ENCODE peak calls at places on chromosomes 5 and 9, in five cellular contexts. N, M, D, Y and P are unnamed samples. For H3K4me1, the result is how much of the 10 kb centered on the place peaks cover.

GRCh38 chr5:96595300-96596090 is 66.7 kb upstream of the CAST start:
- DNase-seq in N (peak), M (no peak), D (no peak), Y (no peak), P (peak)

GRCh38 chr9:21994526-21994995 is at the start of gene CDKN2B-AS1:
- DNase-seq in N (peak), M (peak), D (peak), Y (no peak), P (peak)

GRCh38 chr5:89380635-89381034 is 497.7 kb upstream of the MEF2C start:
- DNase-seq in N (no peak), M (no peak), D (no peak), Y (no peak), P (no peak)

GRCh38 chr5:128693779-128694178 is 155.7 kb upstream of the FBN2 start:
- DNase-seq in N (peak), M (peak), D (no peak), Y (no peak), P (no peak)

GRCh38 chr9:112531666-112532282 is 45.1 kb downstream of the KIAA1958 start:
- DNase-seq in N (peak), M (peak), D (no peak), Y (no peak), P (no peak)

GRCh38 chr5:74903165-74903787 is 37.1 kb upstream of the FAM169A start:
- DNase-seq in N (peak), M (no peak), D (peak), Y (no peak), P (peak)

GRCh38 chr5:56816546-56817081 is 1.3 kb downstream of the MAP3K1 start:
- DNase-seq in N (peak), M (peak), D (peak), Y (peak), P (peak)

GRCh38 chr5:43215073-43215631 is 23.1 kb downstream of the NIM1K start:
- DNase-seq in N (no peak), M (no peak), D (peak), Y (no peak), P (no peak)

GRCh38 chr9:130732131-130732530 is 38.6 kb downstream of the EXOSC2 start:
- DNase-seq in N (peak), M (peak), D (no peak), Y (no peak), P (no peak)

GRCh38 chr5:56516936-56517521 is 283.9 kb upstream of the ANKRD55 start:
- DNase-seq in N (no peak), M (peak), D (peak), Y (no peak), P (no peak)

GRCh38 chr5:139131881-139132480 is 66.2 kb downstream of the SIL1 start:
- DNase-seq in N (no peak), M (peak), D (no peak), Y (no peak), P (no peak)
- H3K4me1 ChIP-seq in N (under half), M (under half), D (under half), Y (under half), P (under half)

GRCh38 chr5:129963359-129963758 is 59.1 kb downstream of the CHSY3 start:
- DNase-seq in N (no peak), M (peak), D (no peak), Y (no peak), P (no peak)
- H3K4me2 ChIP-seq in N (no peak), M (no peak), D (no peak), Y (no peak), P (no peak)

GRCh38 chr9:137201205-137201868 is 796 bp upstream of the TPRN start:
- DNase-seq in N (peak), M (no peak), D (no peak), Y (no peak), P (no peak)

GRCh38 chr9:137204731-137205125 is 720 bp downstream of the TMEM203 start:
- DNase-seq in N (no peak), M (no peak), D (no peak), Y (no peak), P (no peak)

GRCh38 chr9:137205126-137206069 is at the start of the genes NDOR1 and TMEM203:
- DNase-seq in N (peak), M (peak), D (peak), Y (peak), P (peak)

GRCh38 chr9:137200311-137201204 is at the start of gene TPRN:
- DNase-seq in N (peak), M (peak), D (peak), Y (peak), P (peak)

GRCh38 chr9:137202966-137203365 is 2.4 kb upstream of the TPRN start:
- DNase-seq in N (no peak), M (no peak), D (no peak), Y (no peak), P (no peak)
- H3K4me1 ChIP-seq in N (under half), M (under half), D (under half), Y (under half), P (under half)

GRCh38 chr5:179763215-179763945 is 30.4 kb upstream of the LTC4S start:
- DNase-seq in N (peak), M (peak), D (peak), Y (peak), P (peak)
- H3K4me2 ChIP-seq in N (no peak), M (peak), D (peak), Y (no peak), P (no peak)

DNA sequence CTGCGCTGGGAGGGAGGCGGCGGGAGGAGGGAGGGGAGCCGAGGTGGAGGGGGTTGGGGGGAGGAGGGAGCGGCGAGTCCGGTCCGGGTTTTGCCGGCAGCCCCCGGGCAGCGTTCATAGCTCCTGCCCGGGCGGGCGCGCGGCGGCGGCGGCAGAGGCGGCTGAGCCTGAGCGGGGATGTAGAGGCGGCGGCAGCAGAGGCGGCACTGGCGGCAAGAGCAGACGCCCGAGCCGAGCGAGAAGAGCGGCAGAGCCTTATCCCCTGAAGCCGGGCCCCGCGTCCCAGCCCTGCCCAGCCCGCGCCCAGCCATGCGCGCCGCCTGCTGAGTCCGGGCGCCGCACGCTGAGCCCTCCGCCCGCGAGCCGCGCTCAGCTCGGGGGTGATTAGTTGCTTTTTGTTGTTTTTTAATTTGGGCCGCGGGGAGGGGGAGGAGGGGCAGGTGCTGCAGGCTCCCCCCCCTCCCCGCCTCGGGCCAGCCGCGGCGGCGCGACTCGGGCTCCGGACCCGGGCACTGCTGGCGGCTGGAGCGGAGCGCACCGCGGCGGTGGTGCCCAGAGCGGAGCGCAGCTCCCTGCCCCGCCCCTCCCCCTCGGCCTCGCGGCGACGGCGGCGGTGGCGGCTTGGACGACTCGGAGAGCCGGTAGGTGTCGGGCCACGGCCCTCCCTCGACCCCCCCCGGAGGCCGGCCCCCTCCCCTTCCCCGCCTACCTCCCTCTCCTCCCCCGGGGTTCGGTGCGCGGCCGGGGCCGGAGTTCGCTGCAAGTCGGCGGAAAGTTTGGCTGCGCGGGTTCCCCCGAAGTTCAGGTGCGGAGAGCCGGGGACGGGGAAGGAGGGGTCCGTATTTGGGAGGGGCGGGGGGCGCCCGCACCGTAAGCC is at the start of gene CXXC5:
- DNase-seq in N (peak), M (peak), D (peak), Y (peak), P (peak)
- H3K4me1 ChIP-seq in N (under half), M (under half), D (half or more), Y (under half), P (under half)

GRCh38 chr9:93130861-93131481 is 3.1 kb downstream of the NINJ1 start:
- DNase-seq in N (no peak), M (no peak), D (no peak), Y (no peak), P (no peak)
- H3K4me2 ChIP-seq in N (no peak), M (no peak), D (peak), Y (no peak), P (no peak)

GRCh38 chr9:89508951-89509607 is 11.2 kb upstream of the SEMA4D start:
- DNase-seq in N (no peak), M (no peak), D (no peak), Y (no peak), P (no peak)

GRCh38 chr9:89505048-89505447 is 7.1 kb upstream of the SEMA4D start:
- DNase-seq in N (no peak), M (no peak), D (no peak), Y (no peak), P (no peak)

GRCh38 chr9:89502038-89502601 is 4.2 kb upstream of the SEMA4D start:
- DNase-seq in N (no peak), M (no peak), D (no peak), Y (no peak), P (no peak)

GRCh38 chr9:89505795-89506385 is 8.0 kb upstream of the SEMA4D start:
- DNase-seq in N (no peak), M (no peak), D (no peak), Y (no peak), P (no peak)

GRCh38 chr9:89507626-89508025 is 9.7 kb upstream of the SEMA4D start:
- DNase-seq in N (no peak), M (no peak), D (no peak), Y (no peak), P (no peak)
- H3K4me1 ChIP-seq in N (under half), M (under half), D (under half), Y (under half), P (under half)

DNA sequence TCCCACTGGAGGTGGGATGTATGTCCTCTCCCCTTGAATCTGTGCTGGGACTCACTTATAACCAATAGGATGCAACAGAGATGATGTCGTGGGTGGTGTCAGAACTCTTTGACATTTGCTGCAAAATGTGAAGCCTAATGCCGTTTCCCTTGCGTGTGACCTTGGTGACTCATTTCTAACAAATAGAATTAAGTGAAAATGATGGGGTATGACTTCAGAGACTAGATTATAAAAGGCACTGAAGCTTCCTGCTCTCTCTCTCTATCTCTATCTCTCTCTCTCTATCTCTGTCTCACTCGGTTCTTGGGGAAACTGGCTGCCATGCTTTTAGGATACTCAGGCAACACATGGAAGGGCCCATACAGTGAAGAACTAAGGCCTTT is 126.2 kb upstream of the STC2 start:
- DNase-seq in N (peak), M (peak), D (peak), Y (no peak), P (no peak)
- H3K4me2 ChIP-seq in N (no peak), M (peak), D (peak), Y (no peak), P (no peak)

DNA sequence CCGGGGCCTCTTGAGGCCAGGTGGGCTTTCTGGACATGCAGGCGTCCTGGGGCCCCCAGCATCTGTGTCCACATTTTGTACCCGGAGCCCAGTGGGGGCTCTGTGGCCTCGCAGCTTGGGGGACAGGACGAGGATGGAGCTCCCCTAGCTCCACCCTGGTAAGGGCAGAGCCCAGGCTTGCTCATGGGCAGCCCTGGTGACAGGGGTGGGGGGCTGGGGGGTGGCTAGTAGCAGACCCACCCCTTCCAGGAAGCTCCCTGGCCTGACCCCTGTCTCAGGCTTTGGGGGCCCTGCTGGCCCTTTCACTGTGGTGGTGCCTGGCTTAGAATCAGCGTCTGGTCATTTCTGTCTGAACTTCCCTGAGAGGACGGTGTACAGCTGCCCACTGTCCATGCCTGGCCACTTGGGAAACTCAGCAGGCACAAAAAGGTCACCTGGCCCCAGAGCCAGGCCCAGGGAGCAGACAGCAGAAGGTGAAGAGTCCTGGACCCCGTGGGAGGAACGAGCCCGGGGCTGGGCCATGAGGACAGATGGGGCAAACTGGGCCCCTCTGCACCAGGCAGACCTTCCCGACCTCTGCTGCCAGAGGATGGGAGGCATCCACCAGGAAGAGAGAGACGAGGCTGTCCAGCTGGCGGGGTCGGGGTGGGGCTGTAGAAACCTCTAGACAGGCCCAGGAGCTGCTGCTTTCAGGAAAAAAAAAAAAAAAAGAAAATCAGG is 52.9 kb downstream of the EXD3 start:
- DNase-seq in N (no peak), M (no peak), D (no peak), Y (no peak), P (no peak)
- H3K4me1 ChIP-seq in N (under half), M (under half), D (under half), Y (half or more), P (under half)

DNA sequence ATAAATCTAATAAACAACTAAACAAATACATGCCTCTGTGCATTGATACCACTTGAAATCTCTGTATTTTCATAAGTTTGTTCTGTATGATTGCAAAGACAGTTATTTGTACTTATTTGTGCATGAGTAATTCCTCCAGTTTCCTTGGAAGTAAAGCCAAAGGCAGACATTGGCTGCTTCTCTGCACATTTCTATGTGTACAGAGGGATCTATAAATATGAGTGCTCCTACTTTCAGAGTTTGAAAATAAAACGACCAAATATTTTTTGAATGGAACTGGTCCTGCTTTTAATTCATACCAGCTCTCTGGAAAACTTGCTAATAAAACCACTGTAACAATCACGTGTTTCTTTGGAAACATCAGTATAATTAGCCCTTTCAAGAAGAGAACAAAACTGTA is 306.5 kb downstream of the MAN2A1 start:
- DNase-seq in N (no peak), M (no peak), D (no peak), Y (no peak), P (no peak)
- H3K4me2 ChIP-seq in N (no peak), M (no peak), D (no peak), Y (no peak), P (no peak)